ENCODE peak calls at places on chromosomes 5 and 9, in four cellular contexts. L is fibroblast of lung, S is GM23338, X is PC-9. Z is an unnamed sample.

GRCh38 chr5:9057406-9058000 is 488.4 kb downstream of the SEMA5A start:
- DNase-seq in L (no peak), S (no peak), X (no peak), Z (no peak)

GRCh38 chr5:158951951-158952545 is 147.7 kb downstream of the EBF1 start:
- DNase-seq in L (no peak), S (peak), X (no peak), Z (no peak)

GRCh38 chr9:38305616-38306015 is 86.9 kb upstream of the ALDH1B1 start:
- DNase-seq in L (no peak), S (no peak), X (no peak), Z (no peak)

GRCh38 chr5:5492087-5492933 is 69.8 kb downstream of the ICE1 start:
- DNase-seq in L (peak), S (peak), X (peak), Z (peak)

GRCh38 chr9:116404228-116404627 is 250.6 kb downstream of the PAPPA start:
- DNase-seq in L (no peak), S (no peak), X (no peak), Z (no peak)

GRCh38 chr9:98323051-98323830 is 67.8 kb upstream of the TBC1D2 start:
- DNase-seq in L (no peak), S (no peak), X (no peak), Z (no peak)

GRCh38 chr5:13945271-13945670 is 783 bp upstream of the DNAH5 start:
- DNase-seq in L (no peak), S (no peak), X (no peak), Z (no peak)

GRCh38 chr9:123796618-123797484 is 133.1 kb downstream of the DENND1A start:
- DNase-seq in L (peak), S (no peak), X (no peak), Z (no peak)

GRCh38 chr5:120465281-120465961 is 1.3 kb downstream of the PRR16 start:
- DNase-seq in L (peak), S (peak), X (peak), Z (peak)

GRCh38 chr5:116531635-116532034 is 43.0 kb downstream of the SEMA6A start:
- DNase-seq in L (no peak), S (no peak), X (no peak), Z (no peak)
- H3K27ac ChIP-seq in L (no peak), S (peak), X (no peak), Z (no peak)

GRCh38 chr9:14441976-14442651 is 128.2 kb upstream of the NFIB start:
- DNase-seq in L (no peak), S (peak), X (no peak), Z (no peak)
- TF ChIP-seq CTCF in L (peak), S (peak), X (no peak), Z (peak)

DNA sequence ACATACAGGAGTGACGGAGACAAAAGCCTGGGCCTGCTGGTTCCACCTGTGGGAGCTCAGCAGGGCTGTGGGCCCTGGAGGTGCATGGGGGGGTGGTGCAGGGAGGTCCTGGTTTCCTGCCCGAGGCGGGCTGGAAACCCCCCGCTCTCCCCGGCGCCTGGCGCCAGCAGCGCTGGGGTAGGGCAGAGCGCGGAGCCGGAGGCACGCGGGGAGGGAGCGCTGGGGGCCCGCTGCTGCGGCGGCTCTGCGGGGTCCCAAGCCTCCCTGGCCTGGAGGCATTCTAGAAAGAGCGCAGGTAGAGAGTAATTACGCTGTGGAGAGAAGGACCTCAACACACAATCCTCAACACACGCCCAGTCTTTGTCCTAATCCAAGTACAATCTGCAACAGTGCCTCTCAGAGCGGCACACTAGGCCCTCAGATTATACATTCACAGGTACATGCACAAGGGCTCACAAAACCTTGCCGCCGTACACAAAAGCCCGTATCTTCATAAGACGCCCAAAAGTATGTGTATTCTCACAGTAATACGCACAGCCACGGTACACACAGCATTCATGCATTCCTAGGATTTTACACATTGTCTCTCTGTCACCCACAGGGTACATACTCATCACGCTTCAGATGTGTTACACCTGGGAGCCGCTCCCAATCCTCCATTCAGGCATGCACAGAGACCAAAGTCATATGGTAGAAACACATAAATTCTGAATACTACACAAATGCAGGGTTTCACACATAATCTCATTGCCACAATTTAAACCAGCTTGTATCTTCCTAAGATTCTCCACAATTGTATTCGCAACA is 2.1 kb upstream of the HAND1 start:
- DNase-seq in L (no peak), S (peak), X (no peak), Z (no peak)
- TF ChIP-seq EZH2 in L (peak), S (peak), X (no peak), Z (peak)

DNA sequence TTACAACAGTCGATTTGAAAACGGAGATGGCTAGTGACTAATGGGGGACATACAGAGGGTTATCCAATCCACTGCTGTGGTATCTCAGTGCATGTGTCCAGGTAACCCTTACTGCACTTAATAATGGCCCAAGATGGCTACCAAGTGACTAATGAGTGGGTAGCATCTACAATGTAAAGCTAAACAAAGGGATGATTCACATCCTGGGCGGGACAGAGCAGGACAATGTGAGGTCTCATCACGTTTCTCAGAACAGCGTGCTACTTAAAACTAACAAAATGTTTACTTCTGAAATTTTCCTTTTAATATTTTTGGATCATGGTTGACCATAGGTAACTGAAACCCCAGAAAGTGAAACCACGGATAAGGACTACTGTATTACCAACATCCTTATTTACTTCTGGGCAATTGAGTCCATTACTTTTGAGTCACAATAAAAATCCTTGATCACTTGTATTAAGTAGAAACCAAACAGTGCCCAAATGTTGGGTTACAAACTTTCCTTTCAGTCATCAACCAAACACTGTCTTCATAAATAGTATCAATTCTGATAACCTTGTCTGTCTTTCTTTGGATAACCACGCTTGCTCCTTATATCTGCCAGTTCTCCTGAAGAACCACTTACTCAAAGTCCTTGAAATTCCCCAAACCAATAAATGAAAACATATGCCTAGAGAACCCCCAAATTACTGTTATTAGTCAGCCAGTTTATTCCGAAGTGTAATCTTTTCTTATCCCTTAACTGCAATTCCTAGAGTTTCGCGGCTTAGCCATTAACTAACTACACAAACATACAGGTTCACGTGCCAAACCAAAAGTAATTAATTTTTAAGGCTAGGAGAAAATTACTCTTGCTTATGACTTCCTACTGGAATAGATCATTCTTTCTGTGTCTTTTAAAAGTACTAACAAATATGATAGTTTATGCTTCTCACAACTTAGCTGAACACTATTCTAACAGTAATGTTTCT is 59.7 kb downstream of the ELL2 start:
- DNase-seq in L (peak), S (no peak), X (no peak), Z (peak)
- H3K27ac ChIP-seq in L (no peak), S (no peak), X (no peak), Z (peak)

DNA sequence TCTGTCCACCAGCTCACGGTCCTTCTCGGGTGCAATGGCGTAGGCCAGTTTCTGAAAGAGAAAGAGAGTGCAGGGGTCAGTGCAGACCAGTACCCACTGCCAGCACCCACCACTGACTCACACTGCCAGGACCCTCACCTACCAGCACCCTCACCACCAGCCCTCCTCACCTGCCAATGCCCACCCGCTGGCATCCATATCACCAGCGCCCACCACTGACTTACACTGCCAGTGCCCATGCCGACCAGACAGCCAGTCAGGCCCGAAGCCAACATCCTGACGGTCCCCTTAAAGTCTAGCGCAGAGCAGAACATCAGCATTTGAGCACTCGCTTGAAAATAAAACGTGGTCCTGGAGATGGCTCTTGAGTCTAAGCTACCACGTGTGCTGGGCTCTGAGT is 44.3 kb downstream of the SLC6A3 start:
- DNase-seq in L (no peak), S (no peak), X (no peak), Z (no peak)
- TF ChIP-seq CTCF in L (no peak), S (no peak), X (no peak), Z (no peak)

Z was measured in astrocyte.